ENCODE peak calls at places on chromosomes 11 and 22, in six cellular contexts. One of them, this sample, is unnamed.

GRCh38 chr11:130163346-130164220 is 4.0 kb downstream of the ST14 start:
- DNase-seq in mesenchymal stem cell: no peak
- DNase-seq in H9: no peak
- DNase-seq in neuronal stem cell: no peak
- DNase-seq in trophoblast cell: no peak
- DNase-seq in IMR-90: no peak
- DNase-seq in this sample: no peak

GRCh38 chr11:69920500-69921428 is 101.5 kb upstream of the FGF3 start:
- DNase-seq in trophoblast cell: no peak
- DNase-seq in H9: peak
- DNase-seq in neuronal stem cell: no peak
- DNase-seq in IMR-90: no peak
- DNase-seq in mesenchymal stem cell: no peak
- DNase-seq in this sample: no peak

GRCh38 chr11:72629266-72629665 is 45.0 kb downstream of the PDE2A start:
- DNase-seq in mesenchymal stem cell: peak
- DNase-seq in neuronal stem cell: no peak
- DNase-seq in H9: no peak
- DNase-seq in IMR-90: no peak
- DNase-seq in trophoblast cell: no peak
- DNase-seq in this sample: no peak

GRCh38 chr11:12689029-12689755 is 15.0 kb downstream of the TEAD1 start:
- DNase-seq in neuronal stem cell: no peak
- DNase-seq in mesenchymal stem cell: no peak
- DNase-seq in trophoblast cell: no peak
- DNase-seq in H9: no peak
- DNase-seq in IMR-90: no peak
- DNase-seq in this sample: no peak

GRCh38 chr22:47340851-47341436 is 578.5 kb downstream of the TBC1D22A start:
- DNase-seq in trophoblast cell: no peak
- DNase-seq in IMR-90: no peak
- DNase-seq in mesenchymal stem cell: no peak
- DNase-seq in neuronal stem cell: no peak
- DNase-seq in H9: no peak
- DNase-seq in this sample: no peak

GRCh38 chr11:90438069-90438468 is 215.2 kb upstream of the CHORDC1 start:
- DNase-seq in H9: no peak
- DNase-seq in IMR-90: no peak
- DNase-seq in mesenchymal stem cell: no peak
- DNase-seq in trophoblast cell: no peak
- DNase-seq in neuronal stem cell: no peak
- DNase-seq in this sample: no peak

GRCh38 chr11:86952221-86952875 is 2.8 kb downstream of the FZD4 start:
- DNase-seq in IMR-90: no peak
- DNase-seq in H9: no peak
- DNase-seq in trophoblast cell: no peak
- DNase-seq in mesenchymal stem cell: peak
- DNase-seq in neuronal stem cell: no peak
- DNase-seq in this sample: no peak

GRCh38 chr11:83191491-83191890 is 2.0 kb upstream of the ANKRD42 start:
- DNase-seq in trophoblast cell: peak
- DNase-seq in H9: no peak
- DNase-seq in mesenchymal stem cell: no peak
- DNase-seq in IMR-90: no peak
- DNase-seq in neuronal stem cell: no peak
- DNase-seq in this sample: no peak

GRCh38 chr11:76005746-76006145 is 190.7 kb downstream of the UVRAG start:
- DNase-seq in H9: no peak
- DNase-seq in mesenchymal stem cell: peak
- DNase-seq in neuronal stem cell: no peak
- DNase-seq in trophoblast cell: no peak
- DNase-seq in IMR-90: no peak
- DNase-seq in this sample: no peak

GRCh38 chr11:36711104-36711825 is 113.2 kb upstream of the RAG2 start:
- DNase-seq in mesenchymal stem cell: no peak
- DNase-seq in H9: no peak
- DNase-seq in IMR-90: no peak
- DNase-seq in neuronal stem cell: no peak
- DNase-seq in trophoblast cell: no peak
- DNase-seq in this sample: no peak

GRCh38 chr22:27129266-27129665 is 471.9 kb downstream of the MIAT start:
- DNase-seq in IMR-90: peak
- DNase-seq in trophoblast cell: peak
- DNase-seq in mesenchymal stem cell: peak
- DNase-seq in H9: no peak
- DNase-seq in neuronal stem cell: no peak
- DNase-seq in this sample: no peak

GRCh38 chr11:22192642-22193347 is at the start of gene ANO5:
- DNase-seq in H9: peak
- DNase-seq in neuronal stem cell: peak
- DNase-seq in trophoblast cell: no peak
- DNase-seq in mesenchymal stem cell: no peak
- DNase-seq in IMR-90: no peak
- DNase-seq in this sample: peak

GRCh38 chr22:42492323-42492690 is 27.3 kb downstream of the RRP7A start:
- DNase-seq in neuronal stem cell: no peak
- DNase-seq in IMR-90: no peak
- DNase-seq in mesenchymal stem cell: no peak
- DNase-seq in H9: no peak
- DNase-seq in trophoblast cell: no peak
- DNase-seq in this sample: no peak

GRCh38 chr22:23154461-23154860 is 9.2 kb downstream of the RAB36 start:
- DNase-seq in neuronal stem cell: no peak
- DNase-seq in IMR-90: no peak
- DNase-seq in mesenchymal stem cell: no peak
- DNase-seq in H9: no peak
- DNase-seq in trophoblast cell: peak
- DNase-seq in this sample: no peak

GRCh38 chr11:86592659-86593451 is 79.6 kb downstream of the ME3 start:
- DNase-seq in IMR-90: peak
- DNase-seq in neuronal stem cell: no peak
- DNase-seq in H9: no peak
- DNase-seq in trophoblast cell: peak
- DNase-seq in mesenchymal stem cell: peak
- DNase-seq in this sample: no peak

GRCh38 chr22:35070451-35071093 is 4.6 kb downstream of the ISX start:
- DNase-seq in mesenchymal stem cell: no peak
- DNase-seq in IMR-90: no peak
- DNase-seq in H9: no peak
- DNase-seq in trophoblast cell: no peak
- DNase-seq in neuronal stem cell: no peak
- DNase-seq in this sample: no peak

GRCh38 chr11:69253028-69253427 is 40.9 kb upstream of the MYEOV start:
- DNase-seq in H9: no peak
- DNase-seq in IMR-90: peak
- DNase-seq in neuronal stem cell: no peak
- DNase-seq in trophoblast cell: no peak
- DNase-seq in mesenchymal stem cell: peak
- DNase-seq in this sample: no peak

GRCh38 chr11:65355013-65355775 is 643 bp downstream of the TIGD3 start:
- DNase-seq in neuronal stem cell: peak
- DNase-seq in IMR-90: no peak
- DNase-seq in H9: peak
- DNase-seq in mesenchymal stem cell: no peak
- DNase-seq in trophoblast cell: no peak
- DNase-seq in this sample: peak

GRCh38 chr22:29477919-29478318 is 2.1 kb upstream of the NEFH start:
- DNase-seq in neuronal stem cell: no peak
- DNase-seq in mesenchymal stem cell: no peak
- DNase-seq in IMR-90: no peak
- DNase-seq in H9: no peak
- DNase-seq in trophoblast cell: no peak
- DNase-seq in this sample: no peak

GRCh38 chr11:10314199-10315072 is 9.6 kb downstream of the ADM start:
- DNase-seq in H9: peak
- DNase-seq in trophoblast cell: peak
- DNase-seq in IMR-90: peak
- DNase-seq in mesenchymal stem cell: peak
- DNase-seq in neuronal stem cell: no peak
- DNase-seq in this sample: no peak

GRCh38 chr11:11583801-11584445 is 37.9 kb downstream of the GALNT18 start:
- DNase-seq in trophoblast cell: no peak
- DNase-seq in IMR-90: peak
- DNase-seq in neuronal stem cell: no peak
- DNase-seq in mesenchymal stem cell: no peak
- DNase-seq in H9: peak
- DNase-seq in this sample: peak

GRCh38 chr22:47163876-47164513 is 401.5 kb downstream of the TBC1D22A start:
- DNase-seq in mesenchymal stem cell: no peak
- DNase-seq in neuronal stem cell: no peak
- DNase-seq in trophoblast cell: no peak
- DNase-seq in H9: peak
- DNase-seq in IMR-90: no peak
- DNase-seq in this sample: no peak

GRCh38 chr22:25051983-25052710 is 99.6 kb downstream of the KIAA1671 start:
- DNase-seq in neuronal stem cell: no peak
- DNase-seq in H9: no peak
- DNase-seq in IMR-90: no peak
- DNase-seq in trophoblast cell: no peak
- DNase-seq in mesenchymal stem cell: no peak
- DNase-seq in this sample: no peak

GRCh38 chr11:83008581-83008923 is 63.1 kb downstream of the RAB30 start:
- DNase-seq in IMR-90: peak
- DNase-seq in H9: no peak
- DNase-seq in mesenchymal stem cell: peak
- DNase-seq in trophoblast cell: peak
- DNase-seq in neuronal stem cell: no peak
- DNase-seq in this sample: no peak

GRCh38 chr22:25942126-25942988 is 200.4 kb downstream of the MYO18B start:
- DNase-seq in trophoblast cell: no peak
- DNase-seq in neuronal stem cell: no peak
- DNase-seq in mesenchymal stem cell: no peak
- DNase-seq in IMR-90: no peak
- DNase-seq in H9: no peak
- DNase-seq in this sample: no peak

DNA sequence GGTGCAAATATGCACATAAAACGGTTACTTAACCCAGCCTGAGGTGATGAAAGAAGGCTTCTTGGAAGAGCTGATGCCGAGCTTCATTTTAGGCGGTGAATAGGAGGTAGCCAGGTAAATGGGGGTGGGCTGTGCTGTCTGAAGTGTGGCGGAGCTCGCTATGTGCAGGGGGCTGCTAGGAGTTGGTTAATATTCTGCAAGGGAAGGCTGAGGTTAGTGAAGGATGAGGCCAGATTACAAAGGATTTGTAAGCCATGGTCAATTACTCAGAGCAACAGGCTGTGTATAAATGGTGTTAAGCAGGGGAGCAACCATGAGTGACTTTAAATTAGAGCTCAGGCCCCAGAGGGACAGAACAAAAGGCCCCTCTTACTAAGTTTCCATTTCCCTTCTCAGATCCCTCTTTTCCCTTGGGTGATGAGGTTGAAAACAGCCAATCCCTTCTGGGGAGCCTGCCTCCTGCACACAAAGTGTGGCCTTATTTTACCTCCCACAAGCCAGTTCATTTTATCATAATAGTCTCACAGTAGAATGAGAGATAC is 7.3 kb upstream of the MCAM start:
- DNase-seq in neuronal stem cell: no peak
- DNase-seq in mesenchymal stem cell: no peak
- DNase-seq in trophoblast cell: no peak
- DNase-seq in H9: no peak
- DNase-seq in IMR-90: no peak
- DNase-seq in this sample: no peak
- H3K14ac ChIP-seq in neuronal stem cell: no peak
- H3K14ac ChIP-seq in mesenchymal stem cell: no peak
- H3K14ac ChIP-seq in trophoblast cell: no peak
- H3K14ac ChIP-seq in H9: no peak
- H3K14ac ChIP-seq in IMR-90: no peak
- H3K14ac ChIP-seq in this sample: no peak

GRCh38 chr11:57424802-57425564 is 1.9 kb downstream of the SLC43A3 start:
- DNase-seq in mesenchymal stem cell: peak
- DNase-seq in H9: no peak
- DNase-seq in neuronal stem cell: no peak
- DNase-seq in IMR-90: peak
- DNase-seq in trophoblast cell: peak
- DNase-seq in this sample: no peak

GRCh38 chr11:57427692-57428082 is 766 bp upstream of the SLC43A3 start:
- DNase-seq in IMR-90: peak
- DNase-seq in neuronal stem cell: no peak
- DNase-seq in mesenchymal stem cell: no peak
- DNase-seq in H9: no peak
- DNase-seq in trophoblast cell: no peak
- DNase-seq in this sample: no peak

GRCh38 chr11:57425565-57426438 is 1.1 kb downstream of the SLC43A3 start:
- DNase-seq in mesenchymal stem cell: peak
- DNase-seq in neuronal stem cell: no peak
- DNase-seq in H9: no peak
- DNase-seq in trophoblast cell: no peak
- DNase-seq in IMR-90: peak
- DNase-seq in this sample: no peak

GRCh38 chr11:57426754-57427691 is at the start of gene SLC43A3:
- DNase-seq in H9: peak
- DNase-seq in IMR-90: peak
- DNase-seq in mesenchymal stem cell: peak
- DNase-seq in trophoblast cell: peak
- DNase-seq in neuronal stem cell: peak
- DNase-seq in this sample: peak

DNA sequence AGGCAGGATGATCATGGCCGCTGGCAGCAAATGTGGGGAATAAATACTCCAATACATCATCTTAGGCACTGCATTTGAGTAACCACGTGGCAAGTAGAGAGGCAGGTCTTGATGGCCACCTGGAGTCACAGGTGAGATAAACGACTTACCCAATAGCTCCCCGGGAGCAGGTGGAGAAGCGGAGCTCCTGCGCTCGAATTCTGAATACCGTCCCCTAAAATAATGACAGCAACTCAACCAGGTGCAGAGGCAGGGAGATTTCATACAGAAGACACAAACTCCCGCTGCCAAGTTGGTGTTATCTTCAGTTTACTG is 525 bp downstream of the SLC43A3 start:
- DNase-seq in trophoblast cell: no peak
- DNase-seq in H9: peak
- DNase-seq in mesenchymal stem cell: no peak
- DNase-seq in IMR-90: no peak
- DNase-seq in neuronal stem cell: no peak
- DNase-seq in this sample: no peak
- H3K14ac ChIP-seq in trophoblast cell: no peak
- H3K14ac ChIP-seq in H9: no peak
- H3K14ac ChIP-seq in mesenchymal stem cell: no peak
- H3K14ac ChIP-seq in IMR-90: peak
- H3K14ac ChIP-seq in neuronal stem cell: no peak
- H3K14ac ChIP-seq in this sample: no peak

DNA sequence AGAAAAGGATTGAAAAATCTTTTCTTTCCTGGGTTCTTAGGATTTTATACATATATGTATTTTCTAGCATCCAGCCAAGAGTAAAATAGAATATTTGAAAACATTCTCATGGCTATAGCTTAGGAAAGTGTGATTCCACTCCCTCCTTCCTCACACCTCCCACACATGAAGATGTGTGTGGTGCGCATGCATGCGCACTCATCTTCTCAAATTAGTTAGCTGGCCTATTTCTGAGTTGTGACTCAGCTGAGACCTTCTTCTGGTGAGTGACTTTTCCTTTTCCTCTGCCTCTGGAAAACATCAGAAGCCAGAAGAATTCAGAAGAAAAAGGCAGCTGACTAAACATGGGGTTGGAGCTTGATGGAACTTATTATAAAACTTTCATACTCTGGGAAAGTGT is 149.8 kb downstream of the OR4C45 start:
- DNase-seq in IMR-90: no peak
- DNase-seq in H9: no peak
- DNase-seq in trophoblast cell: no peak
- DNase-seq in mesenchymal stem cell: no peak
- DNase-seq in neuronal stem cell: no peak
- DNase-seq in this sample: no peak
- H3K14ac ChIP-seq in IMR-90: no peak
- H3K14ac ChIP-seq in H9: no peak
- H3K14ac ChIP-seq in trophoblast cell: no peak
- H3K14ac ChIP-seq in mesenchymal stem cell: no peak
- H3K14ac ChIP-seq in neuronal stem cell: no peak
- H3K14ac ChIP-seq in this sample: no peak

GRCh38 chr11:57744386-57744785 is 3.1 kb downstream of the SELENOH start:
- DNase-seq in neuronal stem cell: no peak
- DNase-seq in trophoblast cell: no peak
- DNase-seq in mesenchymal stem cell: no peak
- DNase-seq in H9: no peak
- DNase-seq in IMR-90: no peak
- DNase-seq in this sample: no peak
- H3K14ac ChIP-seq in neuronal stem cell: no peak
- H3K14ac ChIP-seq in trophoblast cell: no peak
- H3K14ac ChIP-seq in mesenchymal stem cell: no peak
- H3K14ac ChIP-seq in H9: no peak
- H3K14ac ChIP-seq in IMR-90: no peak
- H3K14ac ChIP-seq in this sample: no peak

This sample was measured in H1.